ENCODE peak calls at places on chromosomes 12 and 14, in four cellular contexts. O is GDM1, H is tibial nerve, V is endodermal cell. U is an unnamed sample.

GRCh38 chr12:85983601-85984000 is 109.5 kb downstream of the NTS start:
- DNase-seq in O (no peak), H (no peak), V (no peak), U (no peak)

GRCh38 chr14:52248057-52248456 is 19.4 kb upstream of the PTGDR start:
- DNase-seq in O (no peak), H (no peak), V (no peak), U (no peak)

GRCh38 chr14:73059326-73059725 is 992 bp downstream of the RBM25 start:
- DNase-seq in O (no peak), H (no peak), V (no peak), U (no peak)

GRCh38 chr12:4589941-4590340 is 27.9 kb downstream of the DYRK4 start:
- DNase-seq in O (no peak), H (no peak), V (no peak), U (no peak)

GRCh38 chr12:116529048-116529447 is 30.1 kb upstream of the MAP1LC3B2 start:
- DNase-seq in O (no peak), H (no peak), V (no peak), U (no peak)

GRCh38 chr14:96363751-96364336 is 518 bp downstream of the GSKIP start:
- DNase-seq in O (no peak), H (no peak), V (peak), U (peak)

GRCh38 chr12:27229367-27229766 is 14.7 kb upstream of the STK38L start:
- DNase-seq in O (peak), H (no peak), V (no peak), U (no peak)

GRCh38 chr12:91722072-91722471 is 423.6 kb downstream of the BTG1 start:
- DNase-seq in O (no peak), H (no peak), V (no peak), U (no peak)

GRCh38 chr14:75587388-75587787 is 9.0 kb downstream of the FLVCR2 start:
- DNase-seq in O (no peak), H (no peak), V (no peak), U (no peak)

GRCh38 chr12:124531281-124531745 is 36.1 kb downstream of the NCOR2 start:
- DNase-seq in O (no peak), H (no peak), V (no peak), U (no peak)

GRCh38 chr12:52050771-52051541 is at the start of gene NR4A1:
- DNase-seq in O (peak), H (peak), V (peak), U (peak)

GRCh38 chr12:71664411-71665108 is 459 bp downstream of the THAP2 start:
- DNase-seq in O (no peak), H (no peak), V (no peak), U (no peak)